ENCODE peak calls at places on chromosome 7, in ten cellular contexts. One of them, this sample, is unnamed.

GRCh38 chr7:98418271-98418635 is 17.4 kb upstream of the BAIAP2L1 start:
- DNase-seq in body of pancreas: no peak
- DNase-seq in heart left ventricle: no peak
- DNase-seq in stomach: no peak
- DNase-seq in heart right ventricle: no peak
- DNase-seq in epithelial cell of prostate: no peak
- DNase-seq in neural progenitor cell: no peak
- DNase-seq in transverse colon: no peak
- DNase-seq in GM23248: peak; percentile 72
- DNase-seq in small intestine: no peak
- DNase-seq in this sample: no peak

GRCh38 chr7:54394877-54395276 is 147.3 kb upstream of the VSTM2A start:
- DNase-seq in body of pancreas: no peak
- DNase-seq in heart left ventricle: no peak
- DNase-seq in stomach: no peak
- DNase-seq in heart right ventricle: no peak
- DNase-seq in epithelial cell of prostate: peak; percentile 27
- DNase-seq in neural progenitor cell: no peak
- DNase-seq in transverse colon: no peak
- DNase-seq in GM23248: no peak
- DNase-seq in small intestine: no peak
- DNase-seq in this sample: no peak

GRCh38 chr7:41033526-41033925 is 669.4 kb downstream of the INHBA start:
- DNase-seq in body of pancreas: no peak
- DNase-seq in heart left ventricle: no peak
- DNase-seq in stomach: no peak
- DNase-seq in heart right ventricle: no peak
- DNase-seq in epithelial cell of prostate: no peak
- DNase-seq in neural progenitor cell: no peak
- DNase-seq in transverse colon: no peak
- DNase-seq in GM23248: peak; percentile 42
- DNase-seq in small intestine: no peak
- DNase-seq in this sample: no peak

GRCh38 chr7:14606101-14606500 is 296.4 kb downstream of the DGKB start:
- DNase-seq in body of pancreas: no peak
- DNase-seq in heart left ventricle: no peak
- DNase-seq in stomach: no peak
- DNase-seq in heart right ventricle: no peak
- DNase-seq in epithelial cell of prostate: no peak
- DNase-seq in neural progenitor cell: peak; percentile 39
- DNase-seq in transverse colon: no peak
- DNase-seq in GM23248: peak; percentile 25
- DNase-seq in small intestine: no peak
- DNase-seq in this sample: no peak

GRCh38 chr7:130996841-130997231 is 262.8 kb upstream of the KLF14 start:
- DNase-seq in body of pancreas: peak; percentile 73
- DNase-seq in heart left ventricle: no peak
- DNase-seq in stomach: peak; percentile 86
- DNase-seq in heart right ventricle: no peak
- DNase-seq in epithelial cell of prostate: peak; percentile 56
- DNase-seq in neural progenitor cell: no peak
- DNase-seq in transverse colon: peak; percentile 81
- DNase-seq in GM23248: peak; percentile 52
- DNase-seq in small intestine: peak; percentile 88
- DNase-seq in this sample: no peak

GRCh38 chr7:12162420-12163113 is 48.5 kb upstream of the TMEM106B start:
- DNase-seq in body of pancreas: no peak
- DNase-seq in heart left ventricle: no peak
- DNase-seq in stomach: no peak
- DNase-seq in heart right ventricle: no peak
- DNase-seq in epithelial cell of prostate: peak; percentile 39
- DNase-seq in neural progenitor cell: no peak
- DNase-seq in transverse colon: no peak
- DNase-seq in GM23248: peak; percentile 8
- DNase-seq in small intestine: no peak
- DNase-seq in this sample: no peak

GRCh38 chr7:40584667-40585433 is 450.0 kb downstream of the SUGCT start:
- DNase-seq in body of pancreas: no peak
- DNase-seq in heart left ventricle: no peak
- DNase-seq in stomach: no peak
- DNase-seq in heart right ventricle: no peak
- DNase-seq in epithelial cell of prostate: no peak
- DNase-seq in neural progenitor cell: no peak
- DNase-seq in transverse colon: no peak
- DNase-seq in GM23248: peak; percentile 12
- DNase-seq in small intestine: no peak
- DNase-seq in this sample: no peak

GRCh38 chr7:15104411-15105092 is 202.0 kb upstream of the DGKB start:
- DNase-seq in body of pancreas: no peak
- DNase-seq in heart left ventricle: no peak
- DNase-seq in stomach: no peak
- DNase-seq in heart right ventricle: no peak
- DNase-seq in epithelial cell of prostate: no peak
- DNase-seq in neural progenitor cell: no peak
- DNase-seq in transverse colon: no peak
- DNase-seq in GM23248: no peak
- DNase-seq in small intestine: no peak
- DNase-seq in this sample: no peak

GRCh38 chr7:128453836-128454804 is 1.6 kb upstream of the HILPDA start:
- DNase-seq in body of pancreas: peak; percentile 83
- DNase-seq in heart left ventricle: peak; percentile 97
- DNase-seq in stomach: peak; percentile 88
- DNase-seq in heart right ventricle: peak; percentile 92
- DNase-seq in epithelial cell of prostate: no peak
- DNase-seq in neural progenitor cell: peak; percentile 88
- DNase-seq in transverse colon: peak; percentile 68
- DNase-seq in GM23248: peak; percentile 84
- DNase-seq in small intestine: peak; percentile 67
- DNase-seq in this sample: peak; percentile 87

GRCh38 chr7:8638076-8638475 is 204.7 kb downstream of the NXPH1 start:
- DNase-seq in body of pancreas: no peak
- DNase-seq in heart left ventricle: no peak
- DNase-seq in stomach: no peak
- DNase-seq in heart right ventricle: peak; percentile 16
- DNase-seq in epithelial cell of prostate: no peak
- DNase-seq in neural progenitor cell: no peak
- DNase-seq in transverse colon: peak; percentile 8
- DNase-seq in GM23248: no peak
- DNase-seq in small intestine: no peak
- DNase-seq in this sample: no peak

GRCh38 chr7:145106001-145106400 is 270.1 kb upstream of the TPK1 start:
- DNase-seq in body of pancreas: no peak
- DNase-seq in heart left ventricle: no peak
- DNase-seq in stomach: no peak
- DNase-seq in heart right ventricle: no peak
- DNase-seq in epithelial cell of prostate: no peak
- DNase-seq in neural progenitor cell: no peak
- DNase-seq in transverse colon: no peak
- DNase-seq in GM23248: no peak
- DNase-seq in small intestine: no peak
- DNase-seq in this sample: peak; percentile 45

GRCh38 chr7:17690030-17690429 is 250.3 kb downstream of the SNX13 start:
- DNase-seq in body of pancreas: no peak
- DNase-seq in heart left ventricle: no peak
- DNase-seq in stomach: no peak
- DNase-seq in heart right ventricle: no peak
- DNase-seq in epithelial cell of prostate: peak; percentile 68
- DNase-seq in neural progenitor cell: no peak
- DNase-seq in transverse colon: no peak
- DNase-seq in GM23248: peak; percentile 90
- DNase-seq in small intestine: no peak
- DNase-seq in this sample: no peak

GRCh38 chr7:122412441-122412840 is 107.9 kb upstream of the FEZF1 start:
- DNase-seq in body of pancreas: no peak
- DNase-seq in heart left ventricle: no peak
- DNase-seq in stomach: no peak
- DNase-seq in heart right ventricle: no peak
- DNase-seq in epithelial cell of prostate: no peak
- DNase-seq in neural progenitor cell: no peak
- DNase-seq in transverse colon: no peak
- DNase-seq in GM23248: no peak
- DNase-seq in small intestine: no peak
- DNase-seq in this sample: no peak

GRCh38 chr7:109282726-109283125 is 713.1 kb downstream of the DNAJB9 start:
- DNase-seq in body of pancreas: no peak
- DNase-seq in heart left ventricle: no peak
- DNase-seq in stomach: peak; percentile 26
- DNase-seq in heart right ventricle: no peak
- DNase-seq in epithelial cell of prostate: no peak
- DNase-seq in neural progenitor cell: no peak
- DNase-seq in transverse colon: no peak
- DNase-seq in GM23248: no peak
- DNase-seq in small intestine: no peak
- DNase-seq in this sample: no peak

GRCh38 chr7:88216276-88216675 is 3.6 kb downstream of the SRI start:
- DNase-seq in body of pancreas: no peak
- DNase-seq in heart left ventricle: no peak
- DNase-seq in stomach: no peak
- DNase-seq in heart right ventricle: no peak
- DNase-seq in epithelial cell of prostate: no peak
- DNase-seq in neural progenitor cell: no peak
- DNase-seq in transverse colon: no peak
- DNase-seq in GM23248: no peak
- DNase-seq in small intestine: no peak
- DNase-seq in this sample: no peak

DNA sequence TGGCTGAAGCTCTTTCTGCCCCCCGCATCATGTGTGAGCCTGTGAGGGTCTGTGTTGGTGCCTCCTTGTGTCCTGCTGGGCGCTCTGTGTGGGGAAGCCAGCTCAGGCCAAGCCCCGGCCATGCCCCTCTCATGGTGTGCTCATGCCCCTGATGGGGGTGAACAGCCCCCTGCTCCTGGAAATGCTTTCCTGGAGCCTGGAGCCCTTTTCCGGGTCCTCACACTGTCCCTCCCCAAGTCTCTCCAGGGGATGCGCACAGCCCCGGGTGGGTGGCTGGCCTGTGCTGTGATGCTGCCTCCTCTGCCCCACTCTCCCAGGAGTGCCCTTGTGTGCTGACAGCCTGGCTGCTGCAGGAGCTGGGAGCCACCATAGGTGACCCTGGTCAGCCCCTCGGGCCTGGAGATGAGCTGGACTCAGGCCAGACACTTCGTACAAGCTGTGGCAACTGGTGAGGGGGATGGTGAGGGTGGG is 20.8 kb upstream of the ZNF862 start:
- DNase-seq in body of pancreas: no peak
- DNase-seq in heart left ventricle: peak; percentile 20
- DNase-seq in stomach: no peak
- DNase-seq in heart right ventricle: no peak
- DNase-seq in epithelial cell of prostate: no peak
- DNase-seq in neural progenitor cell: no peak
- DNase-seq in transverse colon: no peak
- DNase-seq in GM23248: no peak
- DNase-seq in small intestine: no peak
- DNase-seq in this sample: peak; percentile 42
- H3K27ac ChIP-seq in body of pancreas: no peak overlapping the region
- H3K27ac ChIP-seq in heart left ventricle: no peak overlapping the region
- H3K27ac ChIP-seq in stomach: no peak overlapping the region
- H3K27ac ChIP-seq in heart right ventricle: no peak overlapping the region
- H3K27ac ChIP-seq in epithelial cell of prostate: no peak overlapping the region
- H3K27ac ChIP-seq in neural progenitor cell: no peak overlapping the region
- H3K27ac ChIP-seq in transverse colon: no peak overlapping the region
- H3K27ac ChIP-seq in GM23248: no peak overlapping the region
- H3K27ac ChIP-seq in small intestine: no peak overlapping the region
- H3K27ac ChIP-seq in this sample: no peak overlapping the region

GRCh38 chr7:91046322-91047088 is 217.7 kb upstream of the FZD1 start:
- DNase-seq in body of pancreas: no peak
- DNase-seq in heart left ventricle: no peak
- DNase-seq in stomach: no peak
- DNase-seq in heart right ventricle: no peak
- DNase-seq in epithelial cell of prostate: no peak
- DNase-seq in neural progenitor cell: no peak
- DNase-seq in transverse colon: no peak
- DNase-seq in GM23248: peak; percentile 51
- DNase-seq in small intestine: no peak
- DNase-seq in this sample: no peak
- H3K27ac ChIP-seq in body of pancreas: no peak overlapping the region
- H3K27ac ChIP-seq in heart left ventricle: no peak overlapping the region
- H3K27ac ChIP-seq in stomach: no peak overlapping the region
- H3K27ac ChIP-seq in heart right ventricle: no peak overlapping the region
- H3K27ac ChIP-seq in epithelial cell of prostate: no peak overlapping the region
- H3K27ac ChIP-seq in neural progenitor cell: no peak overlapping the region
- H3K27ac ChIP-seq in transverse colon: no peak overlapping the region
- H3K27ac ChIP-seq in GM23248: no peak overlapping the region
- H3K27ac ChIP-seq in small intestine: no peak overlapping the region
- H3K27ac ChIP-seq in this sample: no peak overlapping the region

GRCh38 chr7:139767561-139767982 is 10.2 kb downstream of the HIPK2 start:
- DNase-seq in body of pancreas: no peak
- DNase-seq in heart left ventricle: no peak
- DNase-seq in stomach: no peak
- DNase-seq in heart right ventricle: no peak
- DNase-seq in epithelial cell of prostate: no peak
- DNase-seq in neural progenitor cell: no peak
- DNase-seq in transverse colon: no peak
- DNase-seq in GM23248: no peak
- DNase-seq in small intestine: peak; percentile 23
- DNase-seq in this sample: no peak
- H3K27ac ChIP-seq in body of pancreas: no peak overlapping the region
- H3K27ac ChIP-seq in heart left ventricle: no peak overlapping the region
- H3K27ac ChIP-seq in stomach: peak overlapping the region; percentile 36
- H3K27ac ChIP-seq in heart right ventricle: peak overlapping the region; percentile 23
- H3K27ac ChIP-seq in epithelial cell of prostate: no peak overlapping the region
- H3K27ac ChIP-seq in neural progenitor cell: no peak overlapping the region
- H3K27ac ChIP-seq in transverse colon: peak overlapping the region; percentile 60
- H3K27ac ChIP-seq in GM23248: no peak overlapping the region
- H3K27ac ChIP-seq in small intestine: peak overlapping the region; percentile 75
- H3K27ac ChIP-seq in this sample: peak overlapping the region; percentile 10

GRCh38 chr7:74193054-74193453 is 16.8 kb upstream of the LAT2 start:
- DNase-seq in body of pancreas: no peak
- DNase-seq in heart left ventricle: no peak
- DNase-seq in stomach: no peak
- DNase-seq in heart right ventricle: no peak
- DNase-seq in epithelial cell of prostate: no peak
- DNase-seq in neural progenitor cell: no peak
- DNase-seq in transverse colon: no peak
- DNase-seq in GM23248: no peak
- DNase-seq in small intestine: no peak
- DNase-seq in this sample: no peak

GRCh38 chr7:74187915-74188675 is 13.9 kb downstream of the EIF4H start:
- DNase-seq in body of pancreas: no peak
- DNase-seq in heart left ventricle: no peak
- DNase-seq in stomach: no peak
- DNase-seq in heart right ventricle: no peak
- DNase-seq in epithelial cell of prostate: no peak
- DNase-seq in neural progenitor cell: no peak
- DNase-seq in transverse colon: no peak
- DNase-seq in GM23248: peak; percentile 73
- DNase-seq in small intestine: no peak
- DNase-seq in this sample: no peak

GRCh38 chr7:74193913-74194312 is 15.9 kb upstream of the LAT2 start:
- DNase-seq in body of pancreas: no peak
- DNase-seq in heart left ventricle: no peak
- DNase-seq in stomach: no peak
- DNase-seq in heart right ventricle: no peak
- DNase-seq in epithelial cell of prostate: no peak
- DNase-seq in neural progenitor cell: no peak
- DNase-seq in transverse colon: no peak
- DNase-seq in GM23248: no peak
- DNase-seq in small intestine: no peak
- DNase-seq in this sample: no peak

GRCh38 chr7:74190259-74190658 is 16.1 kb downstream of the EIF4H start:
- DNase-seq in body of pancreas: no peak
- DNase-seq in heart left ventricle: no peak
- DNase-seq in stomach: no peak
- DNase-seq in heart right ventricle: no peak
- DNase-seq in epithelial cell of prostate: no peak
- DNase-seq in neural progenitor cell: no peak
- DNase-seq in transverse colon: no peak
- DNase-seq in GM23248: no peak
- DNase-seq in small intestine: no peak
- DNase-seq in this sample: no peak

GRCh38 chr7:74191231-74191630 is 17.1 kb downstream of the EIF4H start:
- DNase-seq in body of pancreas: no peak
- DNase-seq in heart left ventricle: no peak
- DNase-seq in stomach: no peak
- DNase-seq in heart right ventricle: no peak
- DNase-seq in epithelial cell of prostate: no peak
- DNase-seq in neural progenitor cell: no peak
- DNase-seq in transverse colon: no peak
- DNase-seq in GM23248: no peak
- DNase-seq in small intestine: no peak
- DNase-seq in this sample: no peak
- H3K27ac ChIP-seq in body of pancreas: no peak overlapping the region
- H3K27ac ChIP-seq in heart left ventricle: no peak overlapping the region
- H3K27ac ChIP-seq in stomach: no peak overlapping the region
- H3K27ac ChIP-seq in heart right ventricle: no peak overlapping the region
- H3K27ac ChIP-seq in epithelial cell of prostate: no peak overlapping the region
- H3K27ac ChIP-seq in neural progenitor cell: no peak overlapping the region
- H3K27ac ChIP-seq in transverse colon: no peak overlapping the region
- H3K27ac ChIP-seq in GM23248: no peak overlapping the region
- H3K27ac ChIP-seq in small intestine: no peak overlapping the region
- H3K27ac ChIP-seq in this sample: no peak overlapping the region